ENCODE peak calls at places on chromosomes 1 and 21, in ten cellular contexts. S is activated CD8-positive, alpha-beta memory T cell treated with anti-CD3 and anti-CD28 coated beads for 24 hours; L is cardiac fibroblast; M is NCI-H2171; Y is activated naive CD4-positive, alpha-beta T cell; B is hepatocyte; N is midbrain; R is body of pancreas; W is psoas muscle; V is left ventricle myocardium superior. A is an unnamed sample.

GRCh38 chr1:27508139-27508665 is 18.2 kb upstream of the WASF2 start:
- DNase-seq in S (no peak), R (no peak), W (no peak), N (no peak), M (no peak), L (no peak), B (no peak), Y (no peak), V (peak), A (no peak)

GRCh38 chr1:203985044-203985443 is 87.9 kb upstream of the SOX13 start:
- DNase-seq in W (no peak), Y (no peak), L (peak), N (no peak), M (no peak), V (no peak), R (no peak), S (no peak), B (no peak), A (no peak)

GRCh38 chr21:30408782-30409494 is 13.1 kb downstream of the KRTAP13-1 start:
- DNase-seq in R (peak), Y (no peak), V (peak), L (peak), B (peak), S (no peak), N (no peak), M (peak), W (no peak), A (no peak)

GRCh38 chr1:73859227-73859626 is 338.7 kb downstream of the LRRIQ3 start:
- DNase-seq in S (no peak), B (no peak), W (no peak), V (no peak), M (no peak), Y (no peak), N (no peak), R (no peak), L (no peak), A (no peak)

GRCh38 chr1:41496080-41497055 is 11.9 kb upstream of the EDN2 start:
- DNase-seq in B (peak), S (peak), Y (no peak), V (peak), M (peak), L (peak), W (peak), R (peak), N (no peak), A (peak)

GRCh38 chr1:70779571-70779970 is 268.0 kb downstream of the PTGER3 start:
- DNase-seq in V (no peak), W (no peak), M (no peak), S (no peak), B (no peak), R (no peak), Y (no peak), L (peak), N (no peak), A (no peak)

GRCh38 chr1:200131551-200132125 is 104.1 kb downstream of the NR5A2 start:
- DNase-seq in B (peak), L (no peak), W (no peak), Y (no peak), N (no peak), S (no peak), V (no peak), M (no peak), R (no peak), A (no peak)

GRCh38 chr1:2241820-2242219 is 13.7 kb downstream of the SKI start:
- DNase-seq in Y (no peak), B (no peak), S (no peak), M (no peak), V (peak), N (no peak), L (no peak), W (no peak), R (no peak), A (no peak)

GRCh38 chr21:25456672-25457071 is 150.6 kb downstream of the MRPL39 start:
- DNase-seq in L (peak), R (no peak), S (no peak), M (no peak), N (no peak), V (no peak), W (no peak), Y (no peak), B (no peak), A (no peak)

A was measured in lower leg skin.